ENCODE peak calls at places on chromosomes 7 and 10, in four cellular contexts. M is IMR-90, Y is K562, W is GM12878. E is an unnamed sample.

GRCh38 chr10:30172663-30173062 is 113.3 kb upstream of the JCAD start:
- DNase-seq in W (no peak), Y (no peak), M (no peak), E (no peak)

GRCh38 chr7:94223375-94224084 is 171.2 kb upstream of the COL1A2 start:
- DNase-seq in M (peak; percentile 69), Y (no peak), W (no peak), E (peak; percentile 77)

GRCh38 chr10:118557946-118558345 is 37.5 kb downstream of the PRLHR start:
- DNase-seq in Y (no peak), M (no peak), W (no peak), E (peak; percentile 62)

GRCh38 chr10:124703372-124703771 is 40.8 kb downstream of the FAM53B start:
- DNase-seq in Y (no peak), M (no peak), W (no peak), E (no peak)

GRCh38 chr7:157690058-157690832 is 353.4 kb downstream of the DNAJB6 start:
- DNase-seq in M (no peak), Y (no peak), W (no peak), E (no peak)

GRCh38 chr10:99983280-99983988 is 26.3 kb downstream of the DNMBP start:
- DNase-seq in M (peak; percentile 79), W (peak; percentile 48), Y (peak; percentile 44), E (peak; percentile 90)

GRCh38 chr10:88064608-88065383 is 201.4 kb downstream of the PTEN start:
- DNase-seq in W (peak; percentile 95), Y (no peak), M (peak; percentile 62), E (no peak)

GRCh38 chr7:108526768-108527017 is 758 bp upstream of the PNPLA8 start:
- DNase-seq in W (no peak), Y (no peak), M (no peak), E (no peak)

GRCh38 chr10:43395571-43396060 is 13.4 kb downstream of the HNRNPF start:
- DNase-seq in Y (no peak), M (peak; percentile 28), W (no peak), E (peak; percentile 33)

GRCh38 chr7:45021604-45022296 is 21.7 kb downstream of the CCM2 start:
- DNase-seq in W (peak; percentile 45), Y (no peak), M (peak; percentile 72), E (peak; percentile 24)

GRCh38 chr7:129950191-129950940 is 2.4 kb downstream of the UBE2H start:
- DNase-seq in Y (no peak), W (peak; percentile 60), M (no peak), E (peak; percentile 52)

GRCh38 chr10:14560274-14560673 is 214.4 kb downstream of the FAM107B start:
- DNase-seq in Y (no peak), W (no peak), M (peak; percentile 85), E (peak; percentile 78)

GRCh38 chr7:138338361-138338760 is 121.7 kb upstream of the TRIM24 start:
- DNase-seq in W (no peak), M (no peak), Y (no peak), E (peak; percentile 83)

GRCh38 chr10:5960070-5960972 is 17.0 kb downstream of the IL15RA start:
- DNase-seq in Y (peak; percentile 67), M (peak; percentile 73), W (no peak), E (no peak)

GRCh38 chr10:112672706-112673105 is 225.7 kb downstream of the VTI1A start:
- DNase-seq in W (no peak), Y (no peak), M (no peak), E (no peak)

GRCh38 chr7:16271990-16272665 is 149.2 kb downstream of the CRPPA start:
- DNase-seq in Y (no peak), M (peak; percentile 8), W (no peak), E (no peak)

GRCh38 chr10:88089498-88089897 is 226.1 kb downstream of the PTEN start:
- DNase-seq in M (no peak), W (no peak), Y (no peak), E (no peak)

GRCh38 chr10:71753960-71754505 is 19.3 kb downstream of the VSIR start:
- DNase-seq in M (no peak), W (no peak), Y (no peak), E (no peak)

GRCh38 chr7:100675581-100676350 is 2.2 kb downstream of the GNB2 start:
- DNase-seq in M (peak; percentile 59), W (peak; percentile 34), Y (peak; percentile 89), E (peak; percentile 59)

GRCh38 chr7:75823198-75823910 is 9.7 kb upstream of the CCL24 start:
- DNase-seq in M (no peak), Y (no peak), W (no peak), E (no peak)

GRCh38 chr7:22696672-22697071 is 30.3 kb upstream of the IL6 start:
- DNase-seq in M (peak; percentile 36), Y (peak; percentile 81), W (no peak), E (peak; percentile 24)

GRCh38 chr7:156544919-156545715 is 95.5 kb upstream of the RNF32 start:
- DNase-seq in W (no peak), Y (no peak), M (no peak), E (no peak)

GRCh38 chr7:140478361-140479061 is 794 bp downstream of the MKRN1 start:
- DNase-seq in M (peak; percentile 27), Y (peak; percentile 85), W (no peak), E (peak; percentile 61)

GRCh38 chr10:126277177-126277576 is 111.1 kb downstream of the ADAM12 start:
- DNase-seq in W (no peak), M (no peak), Y (no peak), E (no peak)

GRCh38 chr10:111076191-111076681 is 593 bp upstream of the ADRA2A start:
- DNase-seq in Y (peak; percentile 51), W (no peak), M (peak; percentile 27), E (peak; percentile 41)

GRCh38 chr10:98326621-98327027 is 58.6 kb upstream of the LOXL4 start:
- DNase-seq in Y (no peak), M (no peak), W (no peak), E (no peak)

GRCh38 chr10:34960983-34961382 is 129.2 kb downstream of the CUL2 start:
- DNase-seq in Y (no peak), W (no peak), M (peak; percentile 39), E (no peak)

DNA sequence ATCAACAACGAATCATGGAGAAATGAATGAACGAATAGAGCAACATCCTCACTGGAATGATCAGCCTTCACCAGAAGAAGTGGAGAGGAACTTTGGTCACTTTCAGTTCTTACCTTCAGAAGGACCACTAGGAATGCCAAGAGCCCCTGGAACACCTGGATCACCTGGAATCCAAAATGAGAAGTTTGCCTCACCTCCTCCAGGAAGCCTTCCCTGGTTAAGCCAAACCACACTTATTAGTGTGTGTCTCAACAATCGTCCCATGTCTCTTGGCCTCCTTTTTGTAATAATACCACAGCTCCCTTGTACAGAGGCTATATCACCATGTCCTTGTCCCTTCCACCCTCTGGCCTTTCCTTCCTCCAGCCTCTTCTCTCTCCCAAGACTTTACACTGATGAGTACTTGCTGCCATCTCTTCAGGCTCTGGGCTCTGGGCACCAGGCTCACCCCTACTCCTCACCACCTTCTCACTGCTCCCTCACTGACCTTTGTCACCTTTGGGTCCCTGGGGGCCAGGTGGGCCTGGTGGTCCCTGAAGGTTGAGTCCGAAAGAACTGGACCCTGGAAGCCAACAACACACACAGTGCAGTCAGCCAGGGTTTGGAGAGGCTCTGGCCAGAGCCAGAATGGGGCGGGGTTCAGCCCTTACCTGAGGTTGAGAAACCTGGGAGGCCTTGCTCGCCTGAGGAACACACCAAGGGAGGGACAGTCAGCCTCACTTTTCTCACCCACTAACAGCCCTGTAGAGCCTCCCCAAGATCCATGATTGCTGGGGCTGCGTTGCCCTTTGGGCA is 46.5 kb downstream of the COL17A1 start:
- DNase-seq in Y (no peak), M (no peak), W (no peak), E (no peak)
- TF ChIP-seq FOS in Y (no peak), M (no peak), W (no peak), E (no peak)

DNA sequence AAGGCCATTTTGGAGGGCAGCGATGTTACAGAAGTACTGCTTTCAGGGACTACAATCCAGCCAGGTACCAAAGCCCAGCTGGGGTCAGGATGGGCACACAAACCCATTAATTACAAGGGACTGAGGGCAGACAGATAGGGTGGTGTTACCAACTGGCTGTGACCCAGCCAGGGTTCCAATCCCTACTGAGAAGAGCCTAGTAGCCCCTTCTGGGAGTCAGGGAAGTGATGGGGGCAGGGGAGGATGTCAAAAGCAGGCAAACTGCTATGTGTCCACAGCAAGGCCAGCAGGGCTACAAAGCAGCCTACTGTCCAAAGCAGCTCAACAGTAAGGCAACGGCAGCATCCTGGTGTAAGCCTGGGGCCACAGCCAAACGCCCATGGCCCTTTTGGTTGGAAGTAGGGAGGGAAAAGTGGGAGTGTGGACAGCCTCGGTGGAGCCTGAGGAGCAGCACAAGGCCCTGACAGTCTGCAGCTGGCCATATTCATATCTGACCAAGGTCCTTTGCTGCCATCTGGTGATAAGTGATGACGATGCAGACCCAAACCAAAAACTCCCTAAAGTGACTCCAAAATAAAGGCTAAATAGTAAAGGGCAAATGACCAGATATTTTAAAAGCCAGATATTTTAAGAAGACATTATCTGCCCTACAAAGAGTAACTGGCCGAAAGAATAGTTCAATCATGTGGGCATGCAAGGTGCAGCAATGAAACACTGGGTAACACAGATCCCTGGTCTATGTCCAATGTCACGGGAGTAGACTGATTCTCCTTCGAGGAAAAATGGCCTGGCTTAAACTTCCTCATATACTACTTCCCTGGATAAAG is 56.9 kb downstream of the XPNPEP1 start:
- DNase-seq in Y (peak; percentile 21), M (peak; percentile 16), W (no peak), E (peak; percentile 13)
- TF ChIP-seq FOS in Y (no peak), M (no peak), W (no peak), E (no peak)

DNA sequence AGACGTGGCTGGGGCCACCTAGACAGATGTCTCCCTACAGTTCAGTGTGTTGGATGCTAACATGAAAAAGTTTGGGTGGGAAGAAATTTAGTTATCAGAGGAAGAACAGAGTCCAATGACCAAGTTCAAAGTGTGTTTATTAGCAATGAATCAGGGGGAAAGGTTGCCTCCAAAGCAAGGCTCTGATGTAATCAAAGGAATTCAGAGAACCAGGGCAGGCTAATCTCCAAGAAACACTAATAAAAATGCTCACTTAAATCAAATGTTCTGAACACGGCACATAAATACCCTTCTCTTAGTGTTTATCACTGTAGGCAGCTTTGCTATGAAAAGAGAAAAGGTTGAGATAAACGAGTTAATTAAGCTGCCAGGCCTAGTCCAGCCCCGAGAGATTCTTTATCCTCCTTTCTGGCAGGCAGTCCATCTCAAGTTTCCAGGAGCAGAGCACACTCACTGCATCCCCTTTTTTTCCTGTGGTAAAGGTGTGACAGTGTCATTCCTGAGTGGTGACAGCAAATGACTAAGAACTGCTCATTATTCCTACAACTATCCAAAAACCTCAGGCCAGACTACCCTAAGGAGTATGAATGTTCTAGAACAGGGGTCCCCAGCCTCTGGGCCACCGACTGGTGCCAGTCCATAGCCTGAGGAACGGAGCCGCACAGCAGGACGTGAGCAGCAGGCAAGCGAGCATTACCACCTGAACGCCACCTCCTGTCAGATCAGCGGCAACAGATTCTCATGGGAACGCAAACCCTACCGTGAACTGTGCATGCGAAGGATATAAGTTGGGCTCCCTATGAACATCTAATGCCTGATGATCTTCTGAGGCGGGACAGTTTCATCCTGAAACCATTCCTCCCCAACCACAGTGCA is 66.9 kb upstream of the FHIP2A start:
- DNase-seq in W (no peak), M (peak; percentile 68), Y (no peak), E (no peak)
- TF ChIP-seq FOS in W (no peak), M (no peak), Y (no peak), E (no peak)

GRCh38 chr7:91435386-91436059 is 171.3 kb downstream of the FZD1 start:
- DNase-seq in Y (no peak), W (no peak), M (no peak), E (no peak)

GRCh38 chr7:91436655-91437054 is 172.4 kb downstream of the FZD1 start:
- DNase-seq in W (no peak), Y (no peak), M (no peak), E (no peak)

DNA sequence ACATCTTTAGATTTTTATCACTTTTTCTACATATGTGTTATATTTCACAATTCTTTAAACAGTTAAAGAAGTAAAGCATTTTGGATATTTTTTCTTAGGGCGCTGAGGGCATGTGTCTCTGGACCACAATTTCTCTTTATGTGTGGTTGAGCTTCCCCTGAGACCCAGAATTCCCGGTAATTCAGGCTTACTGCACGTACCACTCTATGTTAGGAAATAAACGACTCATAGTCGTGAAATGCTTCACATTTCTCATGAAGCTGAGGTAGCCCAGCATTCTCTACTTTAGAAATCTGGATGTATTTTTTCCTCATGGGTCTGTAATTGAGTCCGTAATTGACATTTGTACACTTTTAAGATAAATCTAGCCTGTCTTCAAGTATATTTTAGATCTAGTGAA is 170.6 kb downstream of the FZD1 start:
- DNase-seq in M (no peak), W (no peak), Y (no peak), E (no peak)
- TF ChIP-seq FOS in M (no peak), W (no peak), Y (no peak), E (no peak)